ENCODE peak calls at places on chromosomes 3 and 15, in four cellular contexts. One of them, this sample, is unnamed.

GRCh38 chr3:124298951-124299350 is 307.0 kb upstream of the ROPN1 start:
- DNase-seq in GM23338: no peak
- DNase-seq in IMR-90: no peak
- DNase-seq in CD4-positive, alpha-beta memory T cell: no peak
- DNase-seq in this sample: no peak

GRCh38 chr15:78739996-78740903 is 71.0 kb downstream of the ADAMTS7 start:
- DNase-seq in GM23338: peak; percentile 94
- DNase-seq in IMR-90: peak; percentile 23
- DNase-seq in CD4-positive, alpha-beta memory T cell: peak; percentile 61
- DNase-seq in this sample: peak; percentile 50

GRCh38 chr15:37102315-37103021 is 2.1 kb upstream of the MEIS2 start:
- DNase-seq in GM23338: peak; percentile 85
- DNase-seq in IMR-90: peak; percentile 33
- DNase-seq in CD4-positive, alpha-beta memory T cell: no peak
- DNase-seq in this sample: no peak

GRCh38 chr15:22224241-22224671 is 143.9 kb downstream of the OR4M2 start:
- DNase-seq in GM23338: no peak
- DNase-seq in IMR-90: no peak
- DNase-seq in CD4-positive, alpha-beta memory T cell: peak; percentile 22
- DNase-seq in this sample: no peak

GRCh38 chr3:111936191-111936841 is 42.5 kb upstream of the ABHD10 start:
- DNase-seq in GM23338: no peak
- DNase-seq in IMR-90: peak; percentile 84
- DNase-seq in CD4-positive, alpha-beta memory T cell: no peak
- DNase-seq in this sample: peak; percentile 90

GRCh38 chr3:115876860-115877646 is 253.7 kb downstream of the GAP43 start:
- DNase-seq in GM23338: no peak
- DNase-seq in IMR-90: no peak
- DNase-seq in CD4-positive, alpha-beta memory T cell: no peak
- DNase-seq in this sample: no peak

GRCh38 chr15:75631935-75632334 is 6.4 kb upstream of the SNUPN start:
- DNase-seq in GM23338: no peak
- DNase-seq in IMR-90: no peak
- DNase-seq in CD4-positive, alpha-beta memory T cell: no peak
- DNase-seq in this sample: no peak

GRCh38 chr3:122146466-122146865 is 37.0 kb upstream of the CASR start:
- DNase-seq in GM23338: no peak
- DNase-seq in IMR-90: no peak
- DNase-seq in CD4-positive, alpha-beta memory T cell: no peak
- DNase-seq in this sample: no peak

GRCh38 chr15:72358532-72359180 is 17.2 kb downstream of the HEXA start:
- DNase-seq in GM23338: no peak
- DNase-seq in IMR-90: peak; percentile 85
- DNase-seq in CD4-positive, alpha-beta memory T cell: no peak
- DNase-seq in this sample: peak; percentile 22

GRCh38 chr3:10653241-10653640 is 147.9 kb upstream of the ATP2B2 start:
- DNase-seq in GM23338: no peak
- DNase-seq in IMR-90: no peak
- DNase-seq in CD4-positive, alpha-beta memory T cell: no peak
- DNase-seq in this sample: no peak

GRCh38 chr3:3532544-3532943 is 266.7 kb upstream of the LRRN1 start:
- DNase-seq in GM23338: no peak
- DNase-seq in IMR-90: no peak
- DNase-seq in CD4-positive, alpha-beta memory T cell: no peak
- DNase-seq in this sample: no peak

GRCh38 chr3:71652786-71653419 is 69.4 kb upstream of the FOXP1 start:
- DNase-seq in GM23338: peak; percentile 68
- DNase-seq in IMR-90: peak; percentile 72
- DNase-seq in CD4-positive, alpha-beta memory T cell: no peak
- DNase-seq in this sample: no peak

GRCh38 chr3:85524104-85524503 is 565.3 kb downstream of the CADM2 start:
- DNase-seq in GM23338: no peak
- DNase-seq in IMR-90: no peak
- DNase-seq in CD4-positive, alpha-beta memory T cell: no peak
- DNase-seq in this sample: no peak

GRCh38 chr3:182384182-182384581 is 409.1 kb upstream of the ATP11B start:
- DNase-seq in GM23338: no peak
- DNase-seq in IMR-90: no peak
- DNase-seq in CD4-positive, alpha-beta memory T cell: no peak
- DNase-seq in this sample: no peak

GRCh38 chr3:156601497-156601896 is 46.6 kb upstream of the SSR3 start:
- DNase-seq in GM23338: no peak
- DNase-seq in IMR-90: no peak
- DNase-seq in CD4-positive, alpha-beta memory T cell: no peak
- DNase-seq in this sample: no peak

GRCh38 chr15:89243046-89243690 is 611 bp upstream of the FANCI start:
- DNase-seq in GM23338: peak; percentile 22
- DNase-seq in IMR-90: peak; percentile 10
- DNase-seq in CD4-positive, alpha-beta memory T cell: peak; percentile 38
- DNase-seq in this sample: no peak

GRCh38 chr15:90184786-90185704 is 16.1 kb upstream of the SEMA4B start:
- DNase-seq in GM23338: peak; percentile 83
- DNase-seq in IMR-90: no peak
- DNase-seq in CD4-positive, alpha-beta memory T cell: peak; percentile 71
- DNase-seq in this sample: peak; percentile 65

GRCh38 chr3:120795017-120795648 is 52.6 kb downstream of the GTF2E1 start:
- DNase-seq in GM23338: peak; percentile 92
- DNase-seq in IMR-90: peak; percentile 82
- DNase-seq in CD4-positive, alpha-beta memory T cell: peak; percentile 75
- DNase-seq in this sample: peak; percentile 76

GRCh38 chr3:18758047-18758704 is 333.0 kb upstream of the SATB1 start:
- DNase-seq in GM23338: peak; percentile 97
- DNase-seq in IMR-90: no peak
- DNase-seq in CD4-positive, alpha-beta memory T cell: peak; percentile 51
- DNase-seq in this sample: no peak

GRCh38 chr15:87589134-87589533 is 667.4 kb downstream of the NTRK3 start:
- DNase-seq in GM23338: no peak
- DNase-seq in IMR-90: no peak
- DNase-seq in CD4-positive, alpha-beta memory T cell: no peak
- DNase-seq in this sample: no peak

GRCh38 chr15:79093352-79093935 is 2.9 kb upstream of the RASGRF1 start:
- DNase-seq in GM23338: no peak
- DNase-seq in IMR-90: no peak
- DNase-seq in CD4-positive, alpha-beta memory T cell: no peak
- DNase-seq in this sample: peak; percentile 17

GRCh38 chr3:72904156-72904555 is 16.3 kb downstream of the GXYLT2 start:
- DNase-seq in GM23338: no peak
- DNase-seq in IMR-90: no peak
- DNase-seq in CD4-positive, alpha-beta memory T cell: no peak
- DNase-seq in this sample: no peak

GRCh38 chr3:71987089-71987735 is 202.3 kb upstream of the PROK2 start:
- DNase-seq in GM23338: peak; percentile 44
- DNase-seq in IMR-90: peak; percentile 11
- DNase-seq in CD4-positive, alpha-beta memory T cell: no peak
- DNase-seq in this sample: no peak

GRCh38 chr3:138188013-138188352 is 882 bp downstream of the ARMC8 start:
- DNase-seq in GM23338: no peak
- DNase-seq in IMR-90: peak; percentile 54
- DNase-seq in CD4-positive, alpha-beta memory T cell: peak; percentile 59
- DNase-seq in this sample: peak; percentile 58

GRCh38 chr15:32636908-32637567 is 4.5 kb upstream of the SCG5 start:
- DNase-seq in GM23338: no peak
- DNase-seq in IMR-90: no peak
- DNase-seq in CD4-positive, alpha-beta memory T cell: no peak
- DNase-seq in this sample: no peak

GRCh38 chr3:101038393-101038792 is 45.2 kb upstream of the ABI3BP start:
- DNase-seq in GM23338: no peak
- DNase-seq in IMR-90: peak; percentile 43
- DNase-seq in CD4-positive, alpha-beta memory T cell: no peak
- DNase-seq in this sample: no peak

GRCh38 chr3:197749601-197750395 is at the start of gene FYTTD1:
- DNase-seq in GM23338: peak; percentile 77
- DNase-seq in IMR-90: peak; percentile 84
- DNase-seq in CD4-positive, alpha-beta memory T cell: peak; percentile 86
- DNase-seq in this sample: peak; percentile 85

GRCh38 chr3:133097214-133097613 is 59.0 kb downstream of the TMEM108 start:
- DNase-seq in GM23338: no peak
- DNase-seq in IMR-90: peak; percentile 57
- DNase-seq in CD4-positive, alpha-beta memory T cell: no peak
- DNase-seq in this sample: no peak

GRCh38 chr3:9248232-9249191 is 934 bp downstream of the SRGAP3 start:
- DNase-seq in GM23338: no peak
- DNase-seq in IMR-90: no peak
- DNase-seq in CD4-positive, alpha-beta memory T cell: no peak
- DNase-seq in this sample: no peak

GRCh38 chr3:102180291-102180931 is 254.4 kb upstream of the ZPLD1 start:
- DNase-seq in GM23338: no peak
- DNase-seq in IMR-90: peak; percentile 95
- DNase-seq in CD4-positive, alpha-beta memory T cell: no peak
- DNase-seq in this sample: no peak

GRCh38 chr15:23397779-23398178 is 43.2 kb downstream of the GOLGA8S start:
- DNase-seq in GM23338: no peak
- DNase-seq in IMR-90: no peak
- DNase-seq in CD4-positive, alpha-beta memory T cell: no peak
- DNase-seq in this sample: no peak

GRCh38 chr3:162742159-162742717 is 1245.6 kb downstream of the OTOL1 start:
- DNase-seq in GM23338: no peak
- DNase-seq in IMR-90: no peak
- DNase-seq in CD4-positive, alpha-beta memory T cell: no peak
- DNase-seq in this sample: no peak

GRCh38 chr3:164332856-164333802 is 745.2 kb downstream of the SI start:
- DNase-seq in GM23338: peak; percentile 52
- DNase-seq in IMR-90: no peak
- DNase-seq in CD4-positive, alpha-beta memory T cell: no peak
- DNase-seq in this sample: no peak

GRCh38 chr3:171213178-171213577 is 186.7 kb upstream of the SLC2A2 start:
- DNase-seq in GM23338: no peak
- DNase-seq in IMR-90: no peak
- DNase-seq in CD4-positive, alpha-beta memory T cell: no peak
- DNase-seq in this sample: no peak

DNA sequence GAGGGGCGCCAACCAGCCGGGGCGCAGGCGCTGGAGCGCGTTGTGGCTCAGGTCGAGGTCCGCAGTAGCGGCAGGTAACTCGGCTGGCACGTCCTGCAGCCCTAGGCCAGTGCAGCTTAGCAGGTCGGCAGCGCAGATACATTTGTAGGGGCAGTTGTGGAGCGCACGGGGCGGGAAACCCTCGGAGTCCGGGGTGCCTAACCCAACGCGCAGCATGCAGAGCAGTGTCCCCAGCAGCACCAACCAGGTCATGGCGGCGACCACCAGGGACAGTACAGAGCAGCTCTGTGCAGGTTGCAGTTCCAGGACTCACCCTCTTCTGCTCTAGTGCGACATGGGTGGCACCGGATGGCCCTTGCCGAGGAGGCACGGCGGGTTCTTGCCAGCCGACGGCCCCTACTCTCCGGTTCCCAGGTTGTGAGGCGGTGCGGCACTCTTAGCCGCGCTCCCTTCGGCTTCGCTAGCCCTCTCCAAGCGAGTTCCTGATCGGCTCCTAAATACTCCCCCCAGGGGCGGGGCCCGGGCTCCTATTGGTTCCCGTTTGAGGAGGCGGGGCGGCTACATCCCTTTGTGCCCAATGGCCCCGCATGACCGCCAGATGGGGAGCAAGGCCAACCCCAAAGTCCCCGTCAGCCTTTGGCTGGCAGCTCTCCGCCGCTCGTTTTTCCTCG is at the start of gene AMIGO3:
- DNase-seq in GM23338: peak; percentile 99
- DNase-seq in IMR-90: peak; percentile 86
- DNase-seq in CD4-positive, alpha-beta memory T cell: peak; percentile 95
- DNase-seq in this sample: peak; percentile 91
- H3K4me1 ChIP-seq in GM23338: no peaks in the 10 kb centered on the region
- H3K4me1 ChIP-seq in IMR-90: peaks cover 13% of the 10 kb centered on the region
- H3K4me1 ChIP-seq in CD4-positive, alpha-beta memory T cell: peaks cover 27% of the 10 kb centered on the region
- H3K4me1 ChIP-seq in this sample: peaks cover 26% of the 10 kb centered on the region

GRCh38 chr3:48897401-48898376 is 993 bp downstream of the SLC25A20 start:
- DNase-seq in GM23338: no peak
- DNase-seq in IMR-90: no peak
- DNase-seq in CD4-positive, alpha-beta memory T cell: no peak
- DNase-seq in this sample: no peak
- H3K27ac ChIP-seq in GM23338: no peak overlapping the region
- H3K27ac ChIP-seq in IMR-90: peak overlapping the region; percentile 58
- H3K27ac ChIP-seq in CD4-positive, alpha-beta memory T cell: peak overlapping the region; percentile 76
- H3K27ac ChIP-seq in this sample: no peak overlapping the region

DNA sequence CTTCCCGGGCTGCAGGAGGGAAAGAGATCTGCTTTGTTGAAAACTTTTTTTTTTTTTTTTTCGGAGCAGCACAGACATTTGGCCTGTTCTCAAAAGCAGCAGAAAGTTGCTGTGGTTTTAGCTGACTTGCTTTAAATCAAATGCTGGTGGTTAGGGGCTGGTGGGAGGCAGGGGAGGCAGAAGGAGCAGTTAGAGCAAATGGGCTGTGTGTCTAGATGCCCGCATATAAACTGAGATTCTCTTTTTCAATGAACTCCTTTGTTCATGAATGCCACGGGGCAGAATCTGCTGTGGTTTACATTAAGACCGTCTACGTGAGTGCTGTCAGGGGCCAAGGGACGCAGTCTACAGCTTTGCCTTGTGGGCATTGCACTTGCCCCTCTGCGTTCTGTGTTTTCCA is 95.9 kb downstream of the FLNB start:
- DNase-seq in GM23338: no peak
- DNase-seq in IMR-90: no peak
- DNase-seq in CD4-positive, alpha-beta memory T cell: no peak
- DNase-seq in this sample: no peak
- H3K36me3 ChIP-seq in GM23338: peaks cover 35% of the 10 kb centered on the region
- H3K36me3 ChIP-seq in IMR-90: peaks cover 69% of the 10 kb centered on the region
- H3K36me3 ChIP-seq in CD4-positive, alpha-beta memory T cell: no peaks in the 10 kb centered on the region
- H3K36me3 ChIP-seq in this sample: peaks cover 92% of the 10 kb centered on the region

DNA sequence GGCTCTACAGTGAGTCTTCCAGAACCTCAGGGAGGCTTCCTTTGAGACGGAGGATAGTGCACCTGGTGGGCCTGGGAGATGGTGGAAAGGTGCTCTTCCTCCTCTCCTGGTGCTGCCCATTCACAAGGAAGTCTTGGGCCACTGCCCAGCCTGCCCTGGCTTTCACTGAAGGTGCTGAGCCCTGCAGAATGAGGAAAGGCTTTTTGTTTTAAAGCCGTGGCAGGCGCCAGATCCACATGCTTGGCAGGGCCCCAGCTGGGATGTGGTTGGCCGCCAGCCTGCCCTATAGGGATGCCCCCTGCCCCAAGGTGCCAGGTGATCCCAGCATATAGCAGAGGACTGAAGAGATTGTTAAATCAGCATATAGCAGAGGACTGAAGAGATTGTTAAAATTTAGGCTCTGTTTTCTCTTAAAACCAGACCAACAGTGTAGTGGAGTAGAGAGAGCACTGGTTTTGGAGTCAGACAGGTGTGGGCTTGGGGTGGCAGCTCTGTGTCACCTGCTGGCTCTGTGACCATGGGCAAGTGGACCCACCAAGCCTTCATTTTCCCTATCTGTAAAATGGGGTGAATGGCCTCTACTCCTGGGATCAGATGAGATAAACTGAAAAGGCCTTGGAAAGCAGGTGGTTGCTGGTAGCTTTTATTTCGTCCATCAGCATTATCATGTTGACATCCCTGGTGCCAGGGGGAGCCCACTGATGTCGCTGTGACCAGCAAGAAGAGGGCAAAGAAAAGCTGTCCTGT is 53.3 kb downstream of the SLC6A6 start:
- DNase-seq in GM23338: no peak
- DNase-seq in IMR-90: no peak
- DNase-seq in CD4-positive, alpha-beta memory T cell: no peak
- DNase-seq in this sample: no peak
- H3K4me1 ChIP-seq in GM23338: peaks cover 10% of the 10 kb centered on the region
- H3K4me1 ChIP-seq in IMR-90: peaks cover 26% of the 10 kb centered on the region
- H3K4me1 ChIP-seq in CD4-positive, alpha-beta memory T cell: no peaks in the 10 kb centered on the region
- H3K4me1 ChIP-seq in this sample: peaks cover 60% of the 10 kb centered on the region